ENCODE peak calls at places on chromosomes 12 and 14, in six cellular contexts. F is fibroblast of mammary gland, Y is tibial artery, B is hippocampal formation, U is midbrain, O is body of pancreas. Q is an unnamed sample.

GRCh38 chr12:106956048-106956935 is 585 bp downstream of the TMEM263 start:
- DNase-seq in Y (peak; percentile 91), F (peak; percentile 88), O (peak; percentile 83), B (peak; percentile 45), U (peak; percentile 42), Q (peak; percentile 60)

GRCh38 chr12:105888696-105889095 is 250.1 kb downstream of the NUAK1 start:
- DNase-seq in Y (no peak), U (no peak), F (no peak), B (no peak), O (no peak), Q (no peak)

GRCh38 chr14:101098641-101099040 is 195.1 kb upstream of the RTL1 start:
- DNase-seq in Y (no peak), U (no peak), O (no peak), B (no peak), F (no peak), Q (no peak)

GRCh38 chr14:92572050-92572449 is 58.5 kb downstream of the RIN3 start:
- DNase-seq in F (no peak), B (no peak), U (no peak), O (no peak), Y (peak; percentile 45), Q (no peak)

GRCh38 chr14:96616168-96616681 is 114.0 kb downstream of the PAPOLA start:
- DNase-seq in F (no peak), O (peak; percentile 4), Y (no peak), U (no peak), B (no peak), Q (no peak)

GRCh38 chr14:83534995-83535394 is 1994.9 kb upstream of the FLRT2 start:
- DNase-seq in O (no peak), U (no peak), F (no peak), Y (no peak), B (no peak), Q (no peak)

GRCh38 chr14:95935228-95935822 is 58.7 kb downstream of the TUNAR start:
- DNase-seq in Y (no peak), U (peak; percentile 31), F (peak; percentile 20), B (no peak), O (peak; percentile 11), Q (no peak)

GRCh38 chr12:124681779-124682391 is 114.5 kb upstream of the NCOR2 start:
- DNase-seq in Y (peak; percentile 85), F (peak; percentile 97), B (no peak), U (no peak), O (peak; percentile 52), Q (peak; percentile 91)

GRCh38 chr12:83477706-83478105 is 791.0 kb downstream of the TMTC2 start:
- DNase-seq in O (no peak), B (no peak), Y (no peak), F (no peak), U (no peak), Q (no peak)

GRCh38 chr12:97375310-97375709 is 87.3 kb upstream of the RMST start:
- DNase-seq in F (no peak), B (no peak), O (no peak), Y (no peak), U (no peak), Q (no peak)

GRCh38 chr14:105294142-105294597 is 6.6 kb downstream of the BRF1 start:
- DNase-seq in B (peak; percentile 45), U (peak; percentile 45), O (peak; percentile 61), F (no peak), Y (no peak), Q (no peak)

GRCh38 chr14:90969493-90970166 is 90.8 kb downstream of the RPS6KA5 start:
- DNase-seq in B (no peak), O (no peak), F (peak; percentile 5), Y (no peak), U (peak; percentile 3), Q (no peak)

GRCh38 chr12:116138781-116139180 is 138.7 kb downstream of the MED13L start:
- DNase-seq in B (no peak), U (no peak), F (peak; percentile 30), O (no peak), Y (no peak), Q (no peak)

GRCh38 chr12:130435331-130435730 is 97.6 kb downstream of the PIWIL1 start:
- DNase-seq in F (no peak), O (no peak), U (no peak), B (no peak), Y (peak; percentile 24), Q (no peak)